ENCODE peak calls at places on chromosome 21, in ten cellular contexts. One of them, this sample, is unnamed.

GRCh38 chr21:28834335-28835238 is 158.1 kb downstream of the LTN1 start:
- DNase-seq in CD8-positive, alpha-beta T cell: no peak
- DNase-seq in tibial artery: no peak
- DNase-seq in stomach: no peak
- DNase-seq in esophagus squamous epithelium: no peak
- DNase-seq in transverse colon: peak; percentile 13
- DNase-seq in fibroblast of lung: no peak
- DNase-seq in mesendoderm: peak; percentile 39
- DNase-seq in IMR-90: no peak
- DNase-seq in H9: no peak
- DNase-seq in this sample: no peak

GRCh38 chr21:33229099-33229775 is 501 bp upstream of the IFNAR2 start:
- DNase-seq in CD8-positive, alpha-beta T cell: no peak
- DNase-seq in tibial artery: no peak
- DNase-seq in stomach: no peak
- DNase-seq in esophagus squamous epithelium: no peak
- DNase-seq in transverse colon: no peak
- DNase-seq in fibroblast of lung: no peak
- DNase-seq in mesendoderm: no peak
- DNase-seq in IMR-90: no peak
- DNase-seq in H9: no peak
- DNase-seq in this sample: no peak

GRCh38 chr21:8992731-8993174 is 1528.6 kb upstream of the TPTE start:
- DNase-seq in CD8-positive, alpha-beta T cell: no peak
- DNase-seq in tibial artery: no peak
- DNase-seq in stomach: no peak
- DNase-seq in esophagus squamous epithelium: no peak
- DNase-seq in transverse colon: no peak
- DNase-seq in fibroblast of lung: no peak
- DNase-seq in mesendoderm: no peak
- DNase-seq in IMR-90: no peak
- DNase-seq in H9: peak; percentile 34
- DNase-seq in this sample: no peak

GRCh38 chr21:16310191-16310590 is 580.4 kb downstream of the USP25 start:
- DNase-seq in CD8-positive, alpha-beta T cell: no peak
- DNase-seq in tibial artery: no peak
- DNase-seq in stomach: no peak
- DNase-seq in esophagus squamous epithelium: no peak
- DNase-seq in transverse colon: no peak
- DNase-seq in fibroblast of lung: no peak
- DNase-seq in mesendoderm: peak; percentile 5
- DNase-seq in IMR-90: no peak
- DNase-seq in H9: no peak
- DNase-seq in this sample: no peak

GRCh38 chr21:40466893-40467483 is 380.0 kb downstream of the DSCAM start:
- DNase-seq in CD8-positive, alpha-beta T cell: no peak
- DNase-seq in tibial artery: no peak
- DNase-seq in stomach: no peak
- DNase-seq in esophagus squamous epithelium: no peak
- DNase-seq in transverse colon: no peak
- DNase-seq in fibroblast of lung: no peak
- DNase-seq in mesendoderm: peak; percentile 32
- DNase-seq in IMR-90: no peak
- DNase-seq in H9: no peak
- DNase-seq in this sample: no peak

GRCh38 chr21:24223625-24224024 is 1383.7 kb downstream of the MRPL39 start:
- DNase-seq in CD8-positive, alpha-beta T cell: no peak
- DNase-seq in tibial artery: no peak
- DNase-seq in stomach: no peak
- DNase-seq in esophagus squamous epithelium: no peak
- DNase-seq in transverse colon: no peak
- DNase-seq in fibroblast of lung: peak; percentile 1
- DNase-seq in mesendoderm: no peak
- DNase-seq in IMR-90: peak; percentile 37
- DNase-seq in H9: no peak
- DNase-seq in this sample: no peak

GRCh38 chr21:32626633-32627196 is 14.5 kb upstream of the CFAP298 start:
- DNase-seq in CD8-positive, alpha-beta T cell: no peak
- DNase-seq in tibial artery: no peak
- DNase-seq in stomach: no peak
- DNase-seq in esophagus squamous epithelium: no peak
- DNase-seq in transverse colon: no peak
- DNase-seq in fibroblast of lung: peak; percentile 37
- DNase-seq in mesendoderm: no peak
- DNase-seq in IMR-90: peak; percentile 82
- DNase-seq in H9: no peak
- DNase-seq in this sample: no peak

GRCh38 chr21:31707499-31707898 is 24.4 kb downstream of the SCAF4 start:
- DNase-seq in CD8-positive, alpha-beta T cell: no peak
- DNase-seq in tibial artery: no peak
- DNase-seq in stomach: no peak
- DNase-seq in esophagus squamous epithelium: no peak
- DNase-seq in transverse colon: no peak
- DNase-seq in fibroblast of lung: no peak
- DNase-seq in mesendoderm: no peak
- DNase-seq in IMR-90: no peak
- DNase-seq in H9: no peak
- DNase-seq in this sample: no peak

GRCh38 chr21:28639742-28640141 is 352.9 kb downstream of the LTN1 start:
- DNase-seq in CD8-positive, alpha-beta T cell: no peak
- DNase-seq in tibial artery: no peak
- DNase-seq in stomach: no peak
- DNase-seq in esophagus squamous epithelium: no peak
- DNase-seq in transverse colon: no peak
- DNase-seq in fibroblast of lung: peak; percentile 28
- DNase-seq in mesendoderm: no peak
- DNase-seq in IMR-90: no peak
- DNase-seq in H9: no peak
- DNase-seq in this sample: no peak

GRCh38 chr21:38434913-38435533 is 63.3 kb downstream of the ERG start:
- DNase-seq in CD8-positive, alpha-beta T cell: no peak
- DNase-seq in tibial artery: peak; percentile 73
- DNase-seq in stomach: no peak
- DNase-seq in esophagus squamous epithelium: no peak
- DNase-seq in transverse colon: no peak
- DNase-seq in fibroblast of lung: peak; percentile 32
- DNase-seq in mesendoderm: no peak
- DNase-seq in IMR-90: peak; percentile 34
- DNase-seq in H9: no peak
- DNase-seq in this sample: no peak

GRCh38 chr21:36860736-36861594 is 105.5 kb downstream of the HLCS start:
- DNase-seq in CD8-positive, alpha-beta T cell: no peak
- DNase-seq in tibial artery: no peak
- DNase-seq in stomach: no peak
- DNase-seq in esophagus squamous epithelium: no peak
- DNase-seq in transverse colon: no peak
- DNase-seq in fibroblast of lung: peak; percentile 20
- DNase-seq in mesendoderm: peak; percentile 67
- DNase-seq in IMR-90: peak; percentile 79
- DNase-seq in H9: no peak
- DNase-seq in this sample: no peak

DNA sequence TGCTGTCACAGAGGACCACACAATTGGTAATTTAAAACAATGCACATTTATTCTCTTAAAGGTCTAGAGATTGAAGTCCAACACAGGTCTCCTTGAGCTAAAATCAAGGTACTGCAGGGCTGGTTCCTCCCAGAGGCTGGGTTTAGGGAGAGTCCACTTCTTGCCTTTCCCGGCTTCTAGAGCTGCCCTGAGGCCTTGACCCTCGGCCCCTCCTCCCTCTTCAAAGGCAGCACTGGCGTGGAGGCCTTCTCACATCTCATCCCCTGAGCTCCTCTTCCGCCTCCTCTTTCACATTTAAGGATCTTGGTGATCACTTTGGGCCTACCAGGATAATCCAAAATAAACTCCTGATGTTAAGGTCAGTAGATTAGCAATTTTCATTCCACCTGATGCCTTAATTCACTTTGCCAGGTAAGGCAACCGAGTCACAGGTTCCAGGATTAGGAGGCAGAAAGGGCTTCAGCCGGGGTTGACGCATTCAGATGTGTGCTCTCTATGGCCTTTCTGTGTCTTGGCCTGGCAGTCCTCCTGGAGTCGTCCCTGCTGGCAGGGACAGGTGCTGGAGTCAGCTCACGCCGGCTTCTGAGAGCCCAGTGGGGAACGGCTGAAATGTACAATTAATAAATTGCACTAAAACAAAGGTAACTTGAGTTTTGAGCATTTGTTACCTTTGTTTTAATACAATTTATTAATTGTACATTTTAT is 61.2 kb upstream of the ABCG1 start:
- DNase-seq in CD8-positive, alpha-beta T cell: no peak
- DNase-seq in tibial artery: no peak
- DNase-seq in stomach: no peak
- DNase-seq in esophagus squamous epithelium: no peak
- DNase-seq in transverse colon: no peak
- DNase-seq in fibroblast of lung: no peak
- DNase-seq in mesendoderm: no peak
- DNase-seq in IMR-90: no peak
- DNase-seq in H9: peak; percentile 26
- DNase-seq in this sample: no peak
- H3K27ac ChIP-seq in CD8-positive, alpha-beta T cell: no peak overlapping the region
- H3K27ac ChIP-seq in tibial artery: no peak overlapping the region
- H3K27ac ChIP-seq in stomach: no peak overlapping the region
- H3K27ac ChIP-seq in esophagus squamous epithelium: no peak overlapping the region
- H3K27ac ChIP-seq in transverse colon: no peak overlapping the region
- H3K27ac ChIP-seq in fibroblast of lung: no peak overlapping the region
- H3K27ac ChIP-seq in mesendoderm: no peak overlapping the region
- H3K27ac ChIP-seq in IMR-90: no peak overlapping the region
- H3K27ac ChIP-seq in H9: no peak overlapping the region
- H3K27ac ChIP-seq in this sample: peak overlapping the region; percentile 99

GRCh38 chr21:35467536-35467935 is 418.4 kb upstream of the RUNX1 start:
- DNase-seq in CD8-positive, alpha-beta T cell: no peak
- DNase-seq in tibial artery: no peak
- DNase-seq in stomach: no peak
- DNase-seq in esophagus squamous epithelium: no peak
- DNase-seq in transverse colon: no peak
- DNase-seq in fibroblast of lung: no peak
- DNase-seq in mesendoderm: no peak
- DNase-seq in IMR-90: peak; percentile 54
- DNase-seq in H9: no peak
- DNase-seq in this sample: no peak

GRCh38 chr21:35470522-35470921 is 421.4 kb upstream of the RUNX1 start:
- DNase-seq in CD8-positive, alpha-beta T cell: no peak
- DNase-seq in tibial artery: no peak
- DNase-seq in stomach: no peak
- DNase-seq in esophagus squamous epithelium: no peak
- DNase-seq in transverse colon: no peak
- DNase-seq in fibroblast of lung: no peak
- DNase-seq in mesendoderm: peak; percentile 54
- DNase-seq in IMR-90: no peak
- DNase-seq in H9: peak; percentile 51
- DNase-seq in this sample: no peak

GRCh38 chr21:35468991-35469390 is 419.9 kb upstream of the RUNX1 start:
- DNase-seq in CD8-positive, alpha-beta T cell: no peak
- DNase-seq in tibial artery: no peak
- DNase-seq in stomach: no peak
- DNase-seq in esophagus squamous epithelium: no peak
- DNase-seq in transverse colon: no peak
- DNase-seq in fibroblast of lung: no peak
- DNase-seq in mesendoderm: no peak
- DNase-seq in IMR-90: no peak
- DNase-seq in H9: no peak
- DNase-seq in this sample: no peak

GRCh38 chr21:35465750-35466149 is 416.6 kb upstream of the RUNX1 start:
- DNase-seq in CD8-positive, alpha-beta T cell: no peak
- DNase-seq in tibial artery: no peak
- DNase-seq in stomach: no peak
- DNase-seq in esophagus squamous epithelium: no peak
- DNase-seq in transverse colon: no peak
- DNase-seq in fibroblast of lung: no peak
- DNase-seq in mesendoderm: no peak
- DNase-seq in IMR-90: no peak
- DNase-seq in H9: no peak
- DNase-seq in this sample: no peak

DNA sequence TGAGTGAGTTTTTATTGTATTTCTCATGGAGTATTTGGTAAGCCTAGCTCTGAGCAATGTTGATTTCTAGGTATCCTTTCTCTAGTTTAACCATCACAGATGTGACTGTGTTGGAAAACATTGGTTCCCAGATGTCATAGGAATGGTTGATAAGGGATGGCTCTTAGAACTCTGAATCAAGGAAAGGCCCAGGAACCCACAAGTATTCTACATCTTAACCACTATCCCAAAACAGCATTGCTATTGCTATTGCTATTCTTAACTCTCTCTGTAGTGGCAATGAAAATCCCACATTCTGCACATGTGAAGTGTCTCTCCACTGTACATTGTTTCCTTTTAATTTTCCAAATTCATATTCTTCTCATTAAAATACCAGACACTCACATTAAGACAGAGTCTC is 420.3 kb upstream of the RUNX1 start:
- DNase-seq in CD8-positive, alpha-beta T cell: no peak
- DNase-seq in tibial artery: no peak
- DNase-seq in stomach: no peak
- DNase-seq in esophagus squamous epithelium: no peak
- DNase-seq in transverse colon: no peak
- DNase-seq in fibroblast of lung: no peak
- DNase-seq in mesendoderm: no peak
- DNase-seq in IMR-90: peak; percentile 34
- DNase-seq in H9: no peak
- DNase-seq in this sample: no peak
- H3K27ac ChIP-seq in CD8-positive, alpha-beta T cell: no peak overlapping the region
- H3K27ac ChIP-seq in tibial artery: no peak overlapping the region
- H3K27ac ChIP-seq in stomach: no peak overlapping the region
- H3K27ac ChIP-seq in esophagus squamous epithelium: no peak overlapping the region
- H3K27ac ChIP-seq in transverse colon: no peak overlapping the region
- H3K27ac ChIP-seq in fibroblast of lung: no peak overlapping the region
- H3K27ac ChIP-seq in mesendoderm: no peak overlapping the region
- H3K27ac ChIP-seq in IMR-90: no peak overlapping the region
- H3K27ac ChIP-seq in H9: no peak overlapping the region
- H3K27ac ChIP-seq in this sample: no peak overlapping the region

GRCh38 chr21:30340714-30341573 is 3.5 kb upstream of the KRTAP27-1 start:
- DNase-seq in CD8-positive, alpha-beta T cell: peak; percentile 7
- DNase-seq in tibial artery: no peak
- DNase-seq in stomach: peak; percentile 56
- DNase-seq in esophagus squamous epithelium: no peak
- DNase-seq in transverse colon: peak; percentile 41
- DNase-seq in fibroblast of lung: peak; percentile 1
- DNase-seq in mesendoderm: peak; percentile 59
- DNase-seq in IMR-90: peak; percentile 10
- DNase-seq in H9: peak; percentile 38
- DNase-seq in this sample: no peak
- H3K27ac ChIP-seq in CD8-positive, alpha-beta T cell: no peak overlapping the region
- H3K27ac ChIP-seq in tibial artery: no peak overlapping the region
- H3K27ac ChIP-seq in stomach: no peak overlapping the region
- H3K27ac ChIP-seq in esophagus squamous epithelium: no peak overlapping the region
- H3K27ac ChIP-seq in transverse colon: no peak overlapping the region
- H3K27ac ChIP-seq in fibroblast of lung: no peak overlapping the region
- H3K27ac ChIP-seq in mesendoderm: no peak overlapping the region
- H3K27ac ChIP-seq in IMR-90: no peak overlapping the region
- H3K27ac ChIP-seq in H9: no peak overlapping the region
- H3K27ac ChIP-seq in this sample: no peak overlapping the region

GRCh38 chr21:43932005-43932404 is 67.0 kb downstream of the AGPAT3 start:
- DNase-seq in CD8-positive, alpha-beta T cell: no peak
- DNase-seq in tibial artery: no peak
- DNase-seq in stomach: no peak
- DNase-seq in esophagus squamous epithelium: no peak
- DNase-seq in transverse colon: no peak
- DNase-seq in fibroblast of lung: no peak
- DNase-seq in mesendoderm: no peak
- DNase-seq in IMR-90: no peak
- DNase-seq in H9: no peak
- DNase-seq in this sample: no peak
- H3K27ac ChIP-seq in CD8-positive, alpha-beta T cell: no peak overlapping the region
- H3K27ac ChIP-seq in tibial artery: no peak overlapping the region
- H3K27ac ChIP-seq in stomach: no peak overlapping the region
- H3K27ac ChIP-seq in esophagus squamous epithelium: no peak overlapping the region
- H3K27ac ChIP-seq in transverse colon: no peak overlapping the region
- H3K27ac ChIP-seq in fibroblast of lung: no peak overlapping the region
- H3K27ac ChIP-seq in mesendoderm: no peak overlapping the region
- H3K27ac ChIP-seq in IMR-90: no peak overlapping the region
- H3K27ac ChIP-seq in H9: no peak overlapping the region
- H3K27ac ChIP-seq in this sample: no peak overlapping the region

This sample was measured in caudate nucleus.